ENCODE peak calls at places on chromosomes 5 and 9, in five cellular contexts. I, P, L, M and S are unnamed samples.

GRCh38 chr9:137643921-137644320 is 25.1 kb downstream of the EHMT1 start:
- DNase-seq in I (no peak), P (no peak), L (no peak), M (no peak), S (no peak)

GRCh38 chr5:110342683-110343082 is 383.8 kb downstream of the TMEM232 start:
- DNase-seq in I (no peak), P (no peak), L (no peak), M (no peak), S (no peak)

GRCh38 chr9:28105001-28105400 is 531.7 kb upstream of the C9orf72 start:
- DNase-seq in I (no peak), P (no peak), L (no peak), M (no peak), S (no peak)

GRCh38 chr5:32444946-32445758 is 612 bp upstream of the ZFR start:
- DNase-seq in I (no peak), P (peak), L (no peak), M (peak), S (no peak)

GRCh38 chr5:120655828-120656435 is 191.8 kb downstream of the PRR16 start:
- DNase-seq in I (peak), P (peak), L (no peak), M (peak), S (peak)

GRCh38 chr9:95605826-95606555 is 89.2 kb upstream of the PTCH1 start:
- DNase-seq in I (no peak), P (no peak), L (no peak), M (no peak), S (no peak)

GRCh38 chr9:3835393-3835792 is 309.6 kb upstream of the RFX3 start:
- DNase-seq in I (no peak), P (no peak), L (no peak), M (no peak), S (no peak)

GRCh38 chr5:34735436-34736426 is 79.6 kb downstream of the RAI14 start:
- DNase-seq in I (no peak), P (peak), L (no peak), M (no peak), S (no peak)

GRCh38 chr9:6938447-6938846 is 180.7 kb downstream of the KDM4C start:
- DNase-seq in I (no peak), P (peak), L (no peak), M (no peak), S (peak)

GRCh38 chr5:96718635-96719077 is 56.5 kb downstream of the CAST start:
- DNase-seq in I (no peak), P (no peak), L (no peak), M (peak), S (peak)

GRCh38 chr9:117718085-117718484 is 13.9 kb downstream of the TLR4 start:
- DNase-seq in I (peak), P (no peak), L (no peak), M (no peak), S (peak)

GRCh38 chr5:95995947-95996489 is 34.4 kb upstream of the ELL2 start:
- DNase-seq in I (no peak), P (no peak), L (no peak), M (no peak), S (no peak)

GRCh38 chr5:107704686-107705389 is 34.1 kb upstream of the EFNA5 start:
- DNase-seq in I (no peak), P (no peak), L (no peak), M (no peak), S (peak)

GRCh38 chr5:96530901-96531300 is 97.9 kb upstream of the PCSK1 start:
- DNase-seq in I (no peak), P (no peak), L (no peak), M (no peak), S (no peak)

GRCh38 chr5:36870399-36871040 is 6.0 kb upstream of the NIPBL start:
- DNase-seq in I (peak), P (peak), L (no peak), M (peak), S (peak)

GRCh38 chr5:103259705-103260355 is 1.3 kb downstream of the MACIR start:
- DNase-seq in I (no peak), P (peak), L (peak), M (peak), S (peak)

GRCh38 chr5:169099801-169100734 is 200.9 kb downstream of the SLIT3 start:
- DNase-seq in I (no peak), P (no peak), L (no peak), M (no peak), S (peak)

GRCh38 chr5:53366245-53366644 is 114.2 kb upstream of the FST start:
- DNase-seq in I (no peak), P (peak), L (no peak), M (no peak), S (no peak)

DNA sequence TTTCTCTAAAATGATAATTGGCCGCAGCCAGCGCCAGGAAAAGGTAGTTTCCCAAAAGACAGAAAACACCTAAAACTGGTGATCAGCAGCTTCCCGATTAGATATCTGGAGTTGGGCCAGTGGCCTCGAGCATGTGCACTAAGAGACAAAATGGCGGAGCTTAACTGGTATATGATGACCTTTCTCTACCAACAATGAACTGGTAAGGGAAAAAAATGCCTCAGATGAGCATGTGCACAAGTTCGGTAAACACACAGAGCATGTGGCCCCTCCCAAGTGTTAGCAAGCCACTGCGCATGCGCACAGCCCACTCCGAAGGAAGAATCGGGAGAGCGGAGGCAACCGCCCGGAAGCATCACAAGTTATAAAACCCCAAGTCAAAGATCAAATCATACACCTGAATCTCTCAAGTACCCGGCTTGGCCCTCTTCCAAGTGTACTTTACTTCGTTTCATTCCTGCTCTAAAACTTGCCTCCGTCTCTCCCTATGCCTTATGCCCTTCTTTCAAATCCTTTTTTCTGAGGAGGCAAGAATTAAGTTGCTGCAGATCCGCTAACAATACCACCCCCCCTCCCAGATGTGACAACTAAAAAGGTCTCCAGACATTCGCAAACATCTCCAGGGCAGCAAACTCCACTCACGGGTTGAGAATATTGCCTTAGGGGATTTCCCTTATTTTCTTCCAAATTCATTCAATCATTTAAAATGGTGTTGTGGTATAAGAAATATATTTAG is 15.0 kb upstream of the PTBP3 start:
- DNase-seq in I (no peak), P (peak), L (peak), M (no peak), S (peak)
- H3K4me3 ChIP-seq in I (no peak), P (peak), L (peak), M (no peak), S (peak)

GRCh38 chr9:83473488-83473971 is 64.7 kb downstream of the FRMD3 start:
- DNase-seq in I (peak), P (no peak), L (no peak), M (no peak), S (peak)
- H3K4me3 ChIP-seq in I (peak), P (no peak), L (no peak), M (no peak), S (no peak)

DNA sequence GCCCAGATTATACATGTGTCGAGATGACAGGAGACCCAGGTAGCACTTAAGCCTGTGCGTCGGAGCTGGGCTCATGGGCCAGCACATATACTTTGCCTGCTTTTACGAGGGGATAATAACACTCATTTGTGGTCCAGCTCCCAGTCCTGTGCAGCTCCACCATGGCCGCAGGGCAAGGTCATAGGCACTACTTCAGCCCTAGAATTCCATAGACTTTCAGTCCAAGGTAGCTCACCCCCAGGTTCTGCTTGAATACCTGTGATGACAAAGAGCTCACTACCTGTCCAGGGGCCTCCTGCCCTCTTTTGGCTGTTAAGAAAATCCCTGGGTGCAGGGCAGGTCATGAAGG is 1.7 kb downstream of the CORO2A start:
- DNase-seq in I (no peak), P (no peak), L (no peak), M (no peak), S (no peak)
- H3K4me3 ChIP-seq in I (no peak), P (no peak), L (no peak), M (no peak), S (no peak)

GRCh38 chr9:136438548-136438908 is 1.1 kb downstream of the INPP5E start:
- DNase-seq in I (peak), P (peak), L (no peak), M (peak), S (peak)
- H3K4me3 ChIP-seq in I (peak), P (peak), L (peak), M (peak), S (peak)

DNA sequence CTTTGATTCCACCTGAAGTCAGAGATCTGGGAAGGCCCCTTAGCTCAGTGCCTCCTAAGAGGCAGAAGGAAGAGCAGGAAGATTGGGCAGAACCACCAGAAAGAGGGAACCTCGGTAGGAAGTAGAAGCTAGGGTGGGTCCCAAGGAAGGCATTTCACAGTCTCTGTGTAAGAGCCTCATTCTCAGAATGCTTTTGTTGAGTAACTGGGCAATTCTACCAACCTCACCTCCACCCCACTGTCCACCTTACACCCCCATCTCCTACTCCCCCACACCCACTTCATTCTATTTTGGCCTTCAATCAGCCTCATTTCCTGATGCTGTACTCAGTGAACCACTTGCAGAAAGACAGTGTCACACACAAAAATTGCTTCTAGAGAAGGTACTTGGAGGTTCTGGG is 3.5 kb downstream of the HBEGF start:
- DNase-seq in I (no peak), P (no peak), L (no peak), M (no peak), S (no peak)
- H3K4me3 ChIP-seq in I (no peak), P (no peak), L (no peak), M (no peak), S (no peak)

GRCh38 chr5:150070277-150070638 is 16.1 kb downstream of the CSF1R start:
- DNase-seq in I (no peak), P (no peak), L (no peak), M (peak), S (no peak)
- H3K4me3 ChIP-seq in I (no peak), P (no peak), L (no peak), M (no peak), S (no peak)

GRCh38 chr5:143449772-143450171 is 46.3 kb upstream of the NR3C1 start:
- DNase-seq in I (no peak), P (peak), L (no peak), M (no peak), S (no peak)
- H3K4me3 ChIP-seq in I (no peak), P (no peak), L (no peak), M (no peak), S (no peak)

DNA sequence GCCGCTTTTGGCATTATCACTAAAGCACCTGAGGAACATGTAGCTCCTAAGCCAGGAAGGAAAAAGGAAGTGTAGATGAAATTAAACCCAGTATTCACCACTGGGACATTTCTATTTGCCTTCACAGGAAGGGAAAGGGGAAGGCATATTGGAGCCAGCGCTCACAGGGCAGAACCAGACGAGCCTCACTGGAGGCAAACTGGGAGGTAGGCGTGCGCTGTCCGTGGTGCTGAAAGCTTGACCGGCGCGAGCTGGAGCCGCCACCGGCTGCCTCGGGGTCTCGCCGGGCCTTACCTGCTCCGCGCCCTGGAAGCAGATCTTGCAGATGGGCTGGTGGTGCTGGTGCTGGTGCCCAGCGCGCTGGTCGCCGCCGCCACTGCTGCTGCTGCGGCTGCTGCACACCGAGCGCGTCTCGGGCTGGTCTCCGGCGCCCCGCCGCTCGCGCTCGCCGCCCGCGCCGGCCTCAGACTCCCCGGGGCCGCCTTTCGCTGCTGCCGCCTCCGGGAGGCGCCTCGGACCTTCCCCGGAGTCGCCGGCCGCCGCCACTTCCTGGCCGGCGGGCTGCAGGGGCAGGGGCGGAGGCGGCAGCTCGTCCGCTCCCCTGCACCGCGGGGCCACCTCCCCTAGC is 732 bp downstream of the MARCHF11 start:
- DNase-seq in I (peak), P (peak), L (peak), M (peak), S (peak)
- H3K4me3 ChIP-seq in I (no peak), P (peak), L (no peak), M (no peak), S (peak)

GRCh38 chr9:37033141-37033540 is 927 bp downstream of the PAX5 start:
- DNase-seq in I (no peak), P (no peak), L (no peak), M (no peak), S (no peak)

GRCh38 chr9:37033753-37034319 is at the start of gene PAX5:
- DNase-seq in I (no peak), P (no peak), L (no peak), M (no peak), S (no peak)

GRCh38 chr9:37035472-37036236 is 1.6 kb upstream of the PAX5 start:
- DNase-seq in I (peak), P (no peak), L (no peak), M (no peak), S (no peak)

GRCh38 chr9:37034938-37035471 is 937 bp upstream of the PAX5 start:
- DNase-seq in I (peak), P (no peak), L (no peak), M (no peak), S (no peak)

DNA sequence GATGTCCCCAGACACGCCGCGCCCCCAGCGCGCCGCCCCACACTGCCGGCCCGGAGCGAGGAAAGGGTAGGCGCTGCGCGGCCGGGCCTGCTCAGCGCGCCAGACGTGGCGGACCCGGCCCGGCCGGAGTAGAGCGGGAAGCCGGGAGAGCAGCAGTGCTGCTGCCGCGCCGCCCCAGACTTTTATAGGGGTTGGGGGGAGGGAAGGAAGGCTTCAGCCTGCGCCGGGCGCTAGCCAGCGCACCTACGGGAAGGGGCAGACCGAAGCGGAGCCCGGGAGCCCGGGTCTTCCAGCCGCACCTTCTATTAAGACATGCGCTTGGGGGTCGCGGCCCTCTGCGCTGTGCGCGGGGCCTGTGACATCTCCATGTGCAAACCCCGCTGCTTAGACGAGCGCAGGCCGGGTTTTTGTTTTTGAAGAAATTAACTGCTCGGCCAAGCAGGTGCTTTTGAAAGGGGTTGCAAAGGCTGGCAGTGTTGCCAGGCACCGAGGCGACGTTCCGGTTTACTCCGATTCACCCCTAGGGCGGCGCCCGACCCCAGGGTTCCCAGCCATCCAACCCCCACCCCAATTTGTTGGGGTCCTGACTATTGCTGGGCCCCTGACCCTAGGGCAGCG is 361 bp upstream of the PAX5 start:
- DNase-seq in I (peak), P (no peak), L (no peak), M (no peak), S (no peak)
- H3K4me3 ChIP-seq in I (peak), P (no peak), L (no peak), M (no peak), S (no peak)